ENCODE peak calls at places on chromosomes 4 and X, in five cellular contexts. E, I, Y, R and X are unnamed samples.
A peak's percentile ranks its signal among the peaks of the same experiment; 100 is the strongest.

GRCh38 chr4:26060286-26060685 is 146.3 kb downstream of the SMIM20 start:
- DNase-seq in I (no peak), E (no peak), R (no peak), Y (no peak), X (no peak)

GRCh38 chr4:184950926-184951325 is 67.4 kb upstream of the HELT start:
- DNase-seq in R (no peak), Y (no peak), I (no peak), E (no peak), X (no peak)

GRCh38 chr4:119238068-119238722 is 25.7 kb downstream of the USP53 start:
- DNase-seq in Y (no peak), I (no peak), R (no peak), E (no peak), X (no peak)

GRCh38 chrX:105696870-105697269 is 125.5 kb upstream of the NRK start:
- DNase-seq in I (no peak), R (no peak), E (no peak), Y (no peak), X (no peak)

GRCh38 chr4:1727117-1728031 is 6.1 kb downstream of the TACC3 start:
- DNase-seq in I (no peak), R (no peak), E (peak; percentile 79), Y (no peak), X (peak; percentile 88)

GRCh38 chr4:45477311-45477733 is 646.5 kb downstream of the GABRG1 start:
- DNase-seq in Y (no peak), E (no peak), I (no peak), R (no peak), X (no peak)

GRCh38 chr4:53644607-53645006 is 53.3 kb upstream of the LNX1 start:
- DNase-seq in Y (no peak), E (no peak), R (no peak), I (no peak), X (peak; percentile 13)

GRCh38 chr4:2900701-2901100 is 57.1 kb downstream of the ADD1 start:
- DNase-seq in Y (no peak), I (no peak), R (no peak), E (no peak), X (no peak)

GRCh38 chrX:106415276-106415895 is 196.4 kb upstream of the RADX start:
- DNase-seq in I (peak; percentile 9), R (no peak), E (peak; percentile 26), Y (peak; percentile 26), X (peak; percentile 2)

GRCh38 chrX:73930300-73930699 is 367.3 kb downstream of the CHIC1 start:
- DNase-seq in I (no peak), E (no peak), R (no peak), Y (no peak), X (no peak)

GRCh38 chr4:184851200-184851541 is 25.4 kb upstream of the ACSL1 start:
- DNase-seq in Y (no peak), I (no peak), E (peak; percentile 66), R (no peak), X (peak; percentile 59)

GRCh38 chr4:14434916-14435315 is 567.4 kb upstream of the CPEB2 start:
- DNase-seq in R (no peak), Y (no peak), E (no peak), I (no peak), X (no peak)

GRCh38 chr4:99179626-99180025 is 35.5 kb upstream of the ADH4 start:
- DNase-seq in I (no peak), Y (no peak), E (no peak), R (no peak), X (no peak)

GRCh38 chr4:508675-509373 is 9.8 kb downstream of the PIGG start:
- DNase-seq in E (no peak), R (no peak), I (no peak), Y (no peak), X (no peak)